ENCODE peak calls at places on chromosome 21, in five cellular contexts. B is transverse colon, J is heart right ventricle, L is SJSA1, P is mammary epithelial cell. V is an unnamed sample.

GRCh38 chr21:15224346-15225086 is 159.7 kb upstream of the NRIP1 start:
- DNase-seq in B (no peak), J (no peak), L (no peak), P (peak; percentile 99), V (no peak)

GRCh38 chr21:14917762-14918161 is 147.0 kb downstream of the NRIP1 start:
- DNase-seq in B (no peak), J (no peak), L (no peak), P (no peak), V (no peak)

GRCh38 chr21:26777166-26777565 is 68.0 kb downstream of the ADAMTS1 start:
- DNase-seq in B (no peak), J (no peak), L (no peak), P (no peak), V (no peak)

GRCh38 chr21:36806103-36806502 is 107.2 kb downstream of the SIM2 start:
- DNase-seq in B (no peak), J (no peak), L (peak; percentile 79), P (no peak), V (no peak)

GRCh38 chr21:25895565-25896205 is 160.9 kb downstream of the GABPA start:
- DNase-seq in B (no peak), J (no peak), L (no peak), P (peak; percentile 21), V (no peak)

GRCh38 chr21:26167593-26167992 is 3.0 kb downstream of the APP start:
- DNase-seq in B (no peak), J (no peak), L (no peak), P (no peak), V (no peak)

GRCh38 chr21:18335651-18336050 is 67.9 kb downstream of the TMPRSS15 start:
- DNase-seq in B (no peak), J (no peak), L (no peak), P (no peak), V (no peak)

GRCh38 chr21:31235671-31236450 is 108.2 kb downstream of the TIAM1 start:
- DNase-seq in B (no peak), J (no peak), L (no peak), P (peak; percentile 82), V (no peak)

GRCh38 chr21:15414057-15414456 is 315.7 kb upstream of the USP25 start:
- DNase-seq in B (no peak), J (no peak), L (no peak), P (no peak), V (no peak)

GRCh38 chr21:31594279-31594678 is 65.2 kb upstream of the SOD1 start:
- DNase-seq in B (no peak), J (no peak), L (no peak), P (no peak), V (no peak)

GRCh38 chr21:33739701-33740100 is 97.4 kb downstream of the ITSN1 start:
- DNase-seq in B (no peak), J (no peak), L (no peak), P (no peak), V (no peak)

GRCh38 chr21:36992671-36993070 is 13.8 kb upstream of the RIPPLY3 start:
- DNase-seq in B (no peak), J (no peak), L (no peak), P (no peak), V (no peak)

GRCh38 chr21:38140192-38140905 is 116.4 kb upstream of the KCNJ15 start:
- DNase-seq in B (no peak), J (peak; percentile 13), L (no peak), P (peak; percentile 51), V (no peak)

GRCh38 chr21:39556176-39556575 is 56.6 kb upstream of the B3GALT5 start:
- DNase-seq in B (no peak), J (no peak), L (no peak), P (no peak), V (no peak)

GRCh38 chr21:27419153-27419552 is 452.3 kb upstream of the ADAMTS5 start:
- DNase-seq in B (no peak), J (no peak), L (no peak), P (no peak), V (no peak)

GRCh38 chr21:39182484-39183271 is 573 bp downstream of the PSMG1 start:
- DNase-seq in B (peak; percentile 23), J (peak; percentile 23), L (no peak), P (no peak), V (peak; percentile 1)

GRCh38 chr21:14383596-14384210 is 757 bp upstream of the HSPA13 start:
- DNase-seq in B (no peak), J (no peak), L (no peak), P (no peak), V (no peak)

GRCh38 chr21:36891692-36892091 is 74.8 kb downstream of the HLCS start:
- DNase-seq in B (no peak), J (no peak), L (no peak), P (no peak), V (no peak)

GRCh38 chr21:36813071-36813470 is 114.2 kb downstream of the SIM2 start:
- DNase-seq in B (no peak), J (no peak), L (no peak), P (no peak), V (no peak)

GRCh38 chr21:37407719-37408455 is 41.3 kb downstream of the DYRK1A start:
- DNase-seq in B (no peak), J (no peak), L (no peak), P (peak; percentile 7), V (no peak)

GRCh38 chr21:26939532-26940181 is 27.2 kb downstream of the ADAMTS5 start:
- DNase-seq in B (no peak), J (peak; percentile 35), L (no peak), P (no peak), V (no peak)

GRCh38 chr21:38712076-38712475 is 93.7 kb upstream of the ETS2 start:
- DNase-seq in B (peak; percentile 44), J (peak; percentile 19), L (no peak), P (peak; percentile 44), V (no peak)

GRCh38 chr21:26842300-26842699 is 2.9 kb downstream of the ADAMTS1 start:
- DNase-seq in B (no peak), J (peak; percentile 12), L (peak; percentile 56), P (peak; percentile 22), V (no peak)

GRCh38 chr21:36923270-36923669 is 43.2 kb downstream of the HLCS start:
- DNase-seq in B (no peak), J (no peak), L (no peak), P (no peak), V (no peak)

GRCh38 chr21:27759820-27760219 is 792.9 kb upstream of the ADAMTS5 start:
- DNase-seq in B (no peak), J (no peak), L (no peak), P (no peak), V (no peak)

GRCh38 chr21:39332175-39332574 is 16.7 kb downstream of the HMGN1 start:
- DNase-seq in B (no peak), J (no peak), L (no peak), P (no peak), V (no peak)

GRCh38 chr21:38511662-38512243 is 13.5 kb upstream of the ERG start:
- DNase-seq in B (no peak), J (no peak), L (no peak), P (no peak), V (no peak)

DNA sequence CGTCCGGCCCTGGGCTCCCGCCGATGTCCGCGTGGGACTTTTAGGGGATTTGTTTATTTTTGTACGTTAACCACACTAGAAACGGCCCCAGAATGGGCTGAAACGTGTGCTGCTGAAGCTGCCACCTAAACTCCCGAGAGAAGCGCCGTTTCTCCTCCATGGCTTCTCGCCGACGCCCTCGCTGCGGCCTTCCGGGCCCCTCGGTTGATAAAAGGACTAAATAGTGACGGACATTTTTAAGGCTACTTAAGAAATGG is 678 bp upstream of the PTTG1IP start:
- DNase-seq in B (no peak), J (no peak), L (no peak), P (no peak), V (no peak)
- H3K4me1 ChIP-seq in B (peaks cover 29% of the 10 kb centered on the region), J (peaks cover 55% of the 10 kb centered on the region), L (peaks cover 63% of the 10 kb centered on the region), P (peaks cover 48% of the 10 kb centered on the region), V (peaks cover 42% of the 10 kb centered on the region)

GRCh38 chr21:41520560-41521442 is 12.8 kb upstream of the TMPRSS2 start:
- DNase-seq in B (no peak), J (no peak), L (no peak), P (no peak), V (no peak)
- H3K27me3 ChIP-seq in B (no peaks in the 10 kb centered on the region), J (peaks cover 4% of the 10 kb centered on the region), L (no peaks in the 10 kb centered on the region), P (no peaks in the 10 kb centered on the region), V (no peaks in the 10 kb centered on the region)

GRCh38 chr21:35204850-35205564 is 155.9 kb upstream of the RUNX1 start:
- DNase-seq in B (peak; percentile 47), J (peak; percentile 88), L (peak; percentile 53), P (no peak), V (no peak)

GRCh38 chr21:35208810-35209517 is 159.9 kb upstream of the RUNX1 start:
- DNase-seq in B (no peak), J (no peak), L (no peak), P (peak; percentile 40), V (no peak)

GRCh38 chr21:35206141-35207125 is 157.3 kb upstream of the RUNX1 start:
- DNase-seq in B (peak; percentile 44), J (no peak), L (no peak), P (peak; percentile 65), V (no peak)

GRCh38 chr21:35208117-35208516 is 159.0 kb upstream of the RUNX1 start:
- DNase-seq in B (no peak), J (peak; percentile 55), L (no peak), P (no peak), V (no peak)

GRCh38 chr21:35207322-35207721 is 158.2 kb upstream of the RUNX1 start:
- DNase-seq in B (no peak), J (no peak), L (no peak), P (no peak), V (no peak)
- H3K4me1 ChIP-seq in B (no peaks in the 10 kb centered on the region), J (peaks cover 64% of the 10 kb centered on the region), L (peaks cover 58% of the 10 kb centered on the region), P (peaks cover 17% of the 10 kb centered on the region), V (peaks cover 10% of the 10 kb centered on the region)

GRCh38 chr21:44927259-44927586 is 6.5 kb upstream of the ITGB2 start:
- DNase-seq in B (no peak), J (no peak), L (no peak), P (no peak), V (no peak)

GRCh38 chr21:44925027-44925755 is 4.5 kb upstream of the ITGB2 start:
- DNase-seq in B (no peak), J (no peak), L (no peak), P (peak; percentile 86), V (peak; percentile 24)

GRCh38 chr21:44924611-44925010 is 3.9 kb upstream of the ITGB2 start:
- DNase-seq in B (no peak), J (no peak), L (no peak), P (no peak), V (no peak)

GRCh38 chr21:44927587-44928461 is 7.1 kb upstream of the ITGB2 start:
- DNase-seq in B (peak; percentile 54), J (no peak), L (peak; percentile 97), P (peak; percentile 89), V (peak; percentile 81)

GRCh38 chr21:44926364-44927101 is 5.8 kb upstream of the ITGB2 start:
- DNase-seq in B (no peak), J (no peak), L (no peak), P (peak; percentile 83), V (peak; percentile 72)
- H3K27me3 ChIP-seq in B (peaks cover 54% of the 10 kb centered on the region), J (peaks cover 51% of the 10 kb centered on the region), L (no peaks in the 10 kb centered on the region), P (no peaks in the 10 kb centered on the region), V (no peaks in the 10 kb centered on the region)

GRCh38 chr21:46553993-46554392 is 50.9 kb downstream of the S100B start:
- DNase-seq in B (no peak), J (no peak), L (no peak), P (no peak), V (no peak)
- H3K4me1 ChIP-seq in B (no peaks in the 10 kb centered on the region), J (peaks cover 9% of the 10 kb centered on the region), L (no peaks in the 10 kb centered on the region), P (no peaks in the 10 kb centered on the region), V (peaks cover 85% of the 10 kb centered on the region)

V was measured in CD8-positive, alpha-beta memory T cell.